ENCODE peak calls at places on chromosomes 5 and 9, in four cellular contexts. S is stimulated activated effector memory CD8-positive, alpha-beta T cell treated with anti-CD3 and anti-CD28 coated beads, Interleukin-12 subunit alpha, Interleukin-12 subunit beta, amount 100 ng/mL, for 72 hours; O is stimulated activated naive CD8-positive, alpha-beta T cell treated with anti-CD3 and anti-CD28 coated beads, Interleukin-15, amount 100 ng/mL, for 72 hours; T is HepG2. W is an unnamed sample.
A peak's percentile ranks its signal among the peaks of the same experiment; 100 is the strongest.

GRCh38 chr5:157148734-157149615 is 6.3 kb upstream of the MED7 start:
- ATAC-seq in T (peak; percentile 92), S (peak; percentile 76), O (peak; percentile 64), W (peak; percentile 72)

GRCh38 chr5:148831590-148832565 is 5.5 kb downstream of the ADRB2 start:
- ATAC-seq in O (no peak), S (peak; percentile 59), T (no peak), W (peak; percentile 87)

GRCh38 chr5:852431-853401 is 1.9 kb upstream of the ZDHHC11 start:
- ATAC-seq in T (no peak), S (no peak), O (no peak), W (no peak)

GRCh38 chr5:78760411-78761169 is 112.0 kb upstream of the LHFPL2 start:
- ATAC-seq in T (no peak), O (no peak), S (no peak), W (peak; percentile 67)

GRCh38 chr5:10276691-10277090 is 26.6 kb downstream of the CCT5 start:
- ATAC-seq in T (no peak), O (no peak), S (no peak), W (no peak)

GRCh38 chr5:142806769-142807377 is 36.7 kb downstream of the ARHGAP26 start:
- ATAC-seq in S (no peak), O (no peak), T (peak; percentile 75), W (no peak)

GRCh38 chr5:93274291-93274690 is 306.7 kb downstream of the NR2F1-AS1 start:
- ATAC-seq in S (no peak), T (no peak), O (no peak), W (no peak)

GRCh38 chr5:139492700-139493192 is 10.2 kb upstream of the STING1 start:
- ATAC-seq in S (no peak), O (no peak), T (no peak), W (no peak)

GRCh38 chr9:69653261-69653660 is 18.9 kb downstream of the APBA1 start:
- ATAC-seq in T (no peak), S (no peak), O (no peak), W (no peak)

GRCh38 chr9:127545196-127546124 is 66.6 kb upstream of the STXBP1 start:
- ATAC-seq in O (no peak), S (no peak), T (peak; percentile 92), W (no peak)

GRCh38 chr5:41465493-41466171 is 44.8 kb downstream of the PLCXD3 start:
- ATAC-seq in T (no peak), O (no peak), S (no peak), W (no peak)

GRCh38 chr5:127040779-127041520 is 10.6 kb upstream of the MARCHF3 start:
- ATAC-seq in S (no peak), O (no peak), T (no peak), W (no peak)

GRCh38 chr5:108060340-108060739 is 321.6 kb downstream of the FBXL17 start:
- ATAC-seq in O (no peak), S (no peak), T (no peak), W (no peak)

W was measured in stimulated activated memory B cell treated with anti-CD40 and anti-IgM and Interleukin-4, amounts not matched to agents 10 μg/mL and 1 μg/mL and 100 μg/mL, for 72 hours.